ENCODE peak calls at places on chromosomes 7 and 10, in seven cellular contexts. One of them, this sample, is unnamed.

GRCh38 chr7:151425670-151426075 is 14.3 kb downstream of the CRYGN start:
- DNase-seq in head of caudate nucleus: no peak
- DNase-seq in caudate nucleus: no peak
- DNase-seq in adipocyte: peak; percentile 94
- DNase-seq in stimulated activated CD8-positive, alpha-beta memory T cell treated with anti-CD3 and anti-CD28 coated beads, Interleukin-7, amount 100 ng/mL, for 4 hours: no peak
- DNase-seq in kidney epithelial cell: no peak
- DNase-seq in NCI-H1105 treated with DMSO at 0.1 percent for 48 hours: no peak
- DNase-seq in this sample: no peak

GRCh38 chr7:12494354-12495024 is 76.0 kb upstream of the SCIN start:
- DNase-seq in caudate nucleus: no peak
- DNase-seq in NCI-H1105 treated with DMSO at 0.1 percent for 48 hours: peak; percentile 87
- DNase-seq in stimulated activated CD8-positive, alpha-beta memory T cell treated with anti-CD3 and anti-CD28 coated beads, Interleukin-7, amount 100 ng/mL, for 4 hours: no peak
- DNase-seq in adipocyte: no peak
- DNase-seq in head of caudate nucleus: no peak
- DNase-seq in kidney epithelial cell: no peak
- DNase-seq in this sample: no peak

GRCh38 chr7:100176096-100176835 is 915 bp downstream of the GPC2 start:
- DNase-seq in stimulated activated CD8-positive, alpha-beta memory T cell treated with anti-CD3 and anti-CD28 coated beads, Interleukin-7, amount 100 ng/mL, for 4 hours: no peak
- DNase-seq in caudate nucleus: no peak
- DNase-seq in NCI-H1105 treated with DMSO at 0.1 percent for 48 hours: peak; percentile 7
- DNase-seq in adipocyte: no peak
- DNase-seq in head of caudate nucleus: no peak
- DNase-seq in kidney epithelial cell: no peak
- DNase-seq in this sample: no peak

GRCh38 chr10:85598646-85599045 is 767.9 kb downstream of the GRID1 start:
- DNase-seq in caudate nucleus: no peak
- DNase-seq in stimulated activated CD8-positive, alpha-beta memory T cell treated with anti-CD3 and anti-CD28 coated beads, Interleukin-7, amount 100 ng/mL, for 4 hours: no peak
- DNase-seq in NCI-H1105 treated with DMSO at 0.1 percent for 48 hours: no peak
- DNase-seq in adipocyte: no peak
- DNase-seq in head of caudate nucleus: no peak
- DNase-seq in kidney epithelial cell: no peak
- DNase-seq in this sample: no peak

GRCh38 chr10:50322075-50322474 is 70.8 kb upstream of the ASAH2 start:
- DNase-seq in head of caudate nucleus: no peak
- DNase-seq in stimulated activated CD8-positive, alpha-beta memory T cell treated with anti-CD3 and anti-CD28 coated beads, Interleukin-7, amount 100 ng/mL, for 4 hours: no peak
- DNase-seq in caudate nucleus: no peak
- DNase-seq in kidney epithelial cell: no peak
- DNase-seq in adipocyte: no peak
- DNase-seq in NCI-H1105 treated with DMSO at 0.1 percent for 48 hours: no peak
- DNase-seq in this sample: no peak

GRCh38 chr7:157474685-157475084 is 137.9 kb downstream of the DNAJB6 start:
- DNase-seq in caudate nucleus: no peak
- DNase-seq in adipocyte: no peak
- DNase-seq in kidney epithelial cell: no peak
- DNase-seq in NCI-H1105 treated with DMSO at 0.1 percent for 48 hours: no peak
- DNase-seq in stimulated activated CD8-positive, alpha-beta memory T cell treated with anti-CD3 and anti-CD28 coated beads, Interleukin-7, amount 100 ng/mL, for 4 hours: no peak
- DNase-seq in head of caudate nucleus: no peak
- DNase-seq in this sample: no peak

GRCh38 chr10:80509403-80510161 is 28.1 kb upstream of the SH2D4B start:
- DNase-seq in caudate nucleus: no peak
- DNase-seq in kidney epithelial cell: peak; percentile 85
- DNase-seq in stimulated activated CD8-positive, alpha-beta memory T cell treated with anti-CD3 and anti-CD28 coated beads, Interleukin-7, amount 100 ng/mL, for 4 hours: no peak
- DNase-seq in NCI-H1105 treated with DMSO at 0.1 percent for 48 hours: no peak
- DNase-seq in adipocyte: peak; percentile 82
- DNase-seq in head of caudate nucleus: no peak
- DNase-seq in this sample: no peak

GRCh38 chr7:111951027-111951426 is 255.2 kb downstream of the DOCK4 start:
- DNase-seq in kidney epithelial cell: no peak
- DNase-seq in caudate nucleus: no peak
- DNase-seq in NCI-H1105 treated with DMSO at 0.1 percent for 48 hours: no peak
- DNase-seq in head of caudate nucleus: no peak
- DNase-seq in adipocyte: no peak
- DNase-seq in stimulated activated CD8-positive, alpha-beta memory T cell treated with anti-CD3 and anti-CD28 coated beads, Interleukin-7, amount 100 ng/mL, for 4 hours: no peak
- DNase-seq in this sample: no peak

GRCh38 chr7:1632916-1633785 is 36.9 kb upstream of the ELFN1 start:
- DNase-seq in kidney epithelial cell: no peak
- DNase-seq in caudate nucleus: no peak
- DNase-seq in NCI-H1105 treated with DMSO at 0.1 percent for 48 hours: no peak
- DNase-seq in head of caudate nucleus: no peak
- DNase-seq in stimulated activated CD8-positive, alpha-beta memory T cell treated with anti-CD3 and anti-CD28 coated beads, Interleukin-7, amount 100 ng/mL, for 4 hours: no peak
- DNase-seq in adipocyte: no peak
- DNase-seq in this sample: no peak

GRCh38 chr10:129344506-129344905 is 122.5 kb upstream of the MGMT start:
- DNase-seq in NCI-H1105 treated with DMSO at 0.1 percent for 48 hours: no peak
- DNase-seq in adipocyte: no peak
- DNase-seq in head of caudate nucleus: no peak
- DNase-seq in caudate nucleus: no peak
- DNase-seq in kidney epithelial cell: no peak
- DNase-seq in stimulated activated CD8-positive, alpha-beta memory T cell treated with anti-CD3 and anti-CD28 coated beads, Interleukin-7, amount 100 ng/mL, for 4 hours: no peak
- DNase-seq in this sample: no peak

GRCh38 chr7:94223375-94224084 is 171.2 kb upstream of the COL1A2 start:
- DNase-seq in caudate nucleus: no peak
- DNase-seq in adipocyte: peak; percentile 52
- DNase-seq in kidney epithelial cell: peak; percentile 12
- DNase-seq in head of caudate nucleus: no peak
- DNase-seq in stimulated activated CD8-positive, alpha-beta memory T cell treated with anti-CD3 and anti-CD28 coated beads, Interleukin-7, amount 100 ng/mL, for 4 hours: no peak
- DNase-seq in NCI-H1105 treated with DMSO at 0.1 percent for 48 hours: no peak
- DNase-seq in this sample: peak; percentile 43

GRCh38 chr7:143936087-143937009 is 1.3 kb downstream of the OR2F2 start:
- DNase-seq in caudate nucleus: peak; percentile 27
- DNase-seq in head of caudate nucleus: no peak
- DNase-seq in stimulated activated CD8-positive, alpha-beta memory T cell treated with anti-CD3 and anti-CD28 coated beads, Interleukin-7, amount 100 ng/mL, for 4 hours: no peak
- DNase-seq in adipocyte: peak; percentile 92
- DNase-seq in NCI-H1105 treated with DMSO at 0.1 percent for 48 hours: no peak
- DNase-seq in kidney epithelial cell: no peak
- DNase-seq in this sample: no peak

GRCh38 chr7:102284891-102285540 is 1.7 kb upstream of the SH2B2 start:
- DNase-seq in head of caudate nucleus: no peak
- DNase-seq in kidney epithelial cell: no peak
- DNase-seq in stimulated activated CD8-positive, alpha-beta memory T cell treated with anti-CD3 and anti-CD28 coated beads, Interleukin-7, amount 100 ng/mL, for 4 hours: no peak
- DNase-seq in adipocyte: no peak
- DNase-seq in NCI-H1105 treated with DMSO at 0.1 percent for 48 hours: no peak
- DNase-seq in caudate nucleus: no peak
- DNase-seq in this sample: no peak

GRCh38 chr7:46927131-46927810 is 654.6 kb downstream of the TNS3 start:
- DNase-seq in stimulated activated CD8-positive, alpha-beta memory T cell treated with anti-CD3 and anti-CD28 coated beads, Interleukin-7, amount 100 ng/mL, for 4 hours: no peak
- DNase-seq in NCI-H1105 treated with DMSO at 0.1 percent for 48 hours: no peak
- DNase-seq in caudate nucleus: no peak
- DNase-seq in head of caudate nucleus: no peak
- DNase-seq in adipocyte: no peak
- DNase-seq in kidney epithelial cell: no peak
- DNase-seq in this sample: no peak

GRCh38 chr10:98170249-98171117 is 36.0 kb downstream of the R3HCC1L start:
- DNase-seq in stimulated activated CD8-positive, alpha-beta memory T cell treated with anti-CD3 and anti-CD28 coated beads, Interleukin-7, amount 100 ng/mL, for 4 hours: no peak
- DNase-seq in NCI-H1105 treated with DMSO at 0.1 percent for 48 hours: peak; percentile 3
- DNase-seq in head of caudate nucleus: peak; percentile 21
- DNase-seq in caudate nucleus: no peak
- DNase-seq in adipocyte: peak; percentile 64
- DNase-seq in kidney epithelial cell: peak; percentile 16
- DNase-seq in this sample: peak; percentile 34

GRCh38 chr10:53063805-53064204 is 291.2 kb upstream of the MBL2 start:
- DNase-seq in head of caudate nucleus: no peak
- DNase-seq in stimulated activated CD8-positive, alpha-beta memory T cell treated with anti-CD3 and anti-CD28 coated beads, Interleukin-7, amount 100 ng/mL, for 4 hours: no peak
- DNase-seq in NCI-H1105 treated with DMSO at 0.1 percent for 48 hours: no peak
- DNase-seq in kidney epithelial cell: no peak
- DNase-seq in caudate nucleus: no peak
- DNase-seq in adipocyte: no peak
- DNase-seq in this sample: no peak

GRCh38 chr10:50316695-50317648 is 65.7 kb upstream of the ASAH2 start:
- DNase-seq in stimulated activated CD8-positive, alpha-beta memory T cell treated with anti-CD3 and anti-CD28 coated beads, Interleukin-7, amount 100 ng/mL, for 4 hours: no peak
- DNase-seq in head of caudate nucleus: no peak
- DNase-seq in kidney epithelial cell: no peak
- DNase-seq in NCI-H1105 treated with DMSO at 0.1 percent for 48 hours: no peak
- DNase-seq in caudate nucleus: no peak
- DNase-seq in adipocyte: peak; percentile 5
- DNase-seq in this sample: no peak

GRCh38 chr10:116809528-116810500 is 39.5 kb upstream of the ENO4 start:
- DNase-seq in stimulated activated CD8-positive, alpha-beta memory T cell treated with anti-CD3 and anti-CD28 coated beads, Interleukin-7, amount 100 ng/mL, for 4 hours: no peak
- DNase-seq in head of caudate nucleus: no peak
- DNase-seq in caudate nucleus: no peak
- DNase-seq in adipocyte: peak; percentile 13
- DNase-seq in NCI-H1105 treated with DMSO at 0.1 percent for 48 hours: peak; percentile 68
- DNase-seq in kidney epithelial cell: no peak
- DNase-seq in this sample: peak; percentile 65

GRCh38 chr10:24242562-24242961 is 33.6 kb downstream of the KIAA1217 start:
- DNase-seq in kidney epithelial cell: no peak
- DNase-seq in adipocyte: no peak
- DNase-seq in head of caudate nucleus: no peak
- DNase-seq in caudate nucleus: no peak
- DNase-seq in NCI-H1105 treated with DMSO at 0.1 percent for 48 hours: no peak
- DNase-seq in stimulated activated CD8-positive, alpha-beta memory T cell treated with anti-CD3 and anti-CD28 coated beads, Interleukin-7, amount 100 ng/mL, for 4 hours: no peak
- DNase-seq in this sample: no peak

GRCh38 chr7:155584763-155585531 is 38.6 kb upstream of the CNPY1 start:
- DNase-seq in stimulated activated CD8-positive, alpha-beta memory T cell treated with anti-CD3 and anti-CD28 coated beads, Interleukin-7, amount 100 ng/mL, for 4 hours: no peak
- DNase-seq in kidney epithelial cell: no peak
- DNase-seq in NCI-H1105 treated with DMSO at 0.1 percent for 48 hours: no peak
- DNase-seq in caudate nucleus: no peak
- DNase-seq in adipocyte: peak; percentile 69
- DNase-seq in head of caudate nucleus: no peak
- DNase-seq in this sample: no peak

GRCh38 chr10:87671416-87671815 is 11.7 kb downstream of the PAPSS2 start:
- DNase-seq in NCI-H1105 treated with DMSO at 0.1 percent for 48 hours: no peak
- DNase-seq in head of caudate nucleus: no peak
- DNase-seq in kidney epithelial cell: no peak
- DNase-seq in stimulated activated CD8-positive, alpha-beta memory T cell treated with anti-CD3 and anti-CD28 coated beads, Interleukin-7, amount 100 ng/mL, for 4 hours: no peak
- DNase-seq in adipocyte: peak; percentile 66
- DNase-seq in caudate nucleus: no peak
- DNase-seq in this sample: no peak

GRCh38 chr7:128000854-128001265 is 30.4 kb downstream of the LRRC4 start:
- DNase-seq in adipocyte: no peak
- DNase-seq in kidney epithelial cell: no peak
- DNase-seq in head of caudate nucleus: no peak
- DNase-seq in stimulated activated CD8-positive, alpha-beta memory T cell treated with anti-CD3 and anti-CD28 coated beads, Interleukin-7, amount 100 ng/mL, for 4 hours: no peak
- DNase-seq in caudate nucleus: no peak
- DNase-seq in NCI-H1105 treated with DMSO at 0.1 percent for 48 hours: no peak
- DNase-seq in this sample: no peak

GRCh38 chr7:112038353-112038752 is 167.8 kb downstream of the DOCK4 start:
- DNase-seq in caudate nucleus: no peak
- DNase-seq in head of caudate nucleus: no peak
- DNase-seq in kidney epithelial cell: no peak
- DNase-seq in stimulated activated CD8-positive, alpha-beta memory T cell treated with anti-CD3 and anti-CD28 coated beads, Interleukin-7, amount 100 ng/mL, for 4 hours: no peak
- DNase-seq in NCI-H1105 treated with DMSO at 0.1 percent for 48 hours: no peak
- DNase-seq in adipocyte: no peak
- DNase-seq in this sample: no peak

GRCh38 chr10:118698421-118698820 is 56.3 kb downstream of the CACUL1 start:
- DNase-seq in NCI-H1105 treated with DMSO at 0.1 percent for 48 hours: no peak
- DNase-seq in caudate nucleus: no peak
- DNase-seq in head of caudate nucleus: no peak
- DNase-seq in adipocyte: peak; percentile 30
- DNase-seq in kidney epithelial cell: peak; percentile 31
- DNase-seq in stimulated activated CD8-positive, alpha-beta memory T cell treated with anti-CD3 and anti-CD28 coated beads, Interleukin-7, amount 100 ng/mL, for 4 hours: peak; percentile 84
- DNase-seq in this sample: no peak

GRCh38 chr7:129188892-129189660 is 643 bp downstream of the SMO start:
- DNase-seq in head of caudate nucleus: no peak
- DNase-seq in stimulated activated CD8-positive, alpha-beta memory T cell treated with anti-CD3 and anti-CD28 coated beads, Interleukin-7, amount 100 ng/mL, for 4 hours: no peak
- DNase-seq in adipocyte: peak; percentile 71
- DNase-seq in NCI-H1105 treated with DMSO at 0.1 percent for 48 hours: peak; percentile 3
- DNase-seq in caudate nucleus: no peak
- DNase-seq in kidney epithelial cell: no peak
- DNase-seq in this sample: peak; percentile 72

GRCh38 chr7:100827330-100828226 is at the start of gene EPHB4:
- DNase-seq in kidney epithelial cell: no peak
- DNase-seq in caudate nucleus: no peak
- DNase-seq in stimulated activated CD8-positive, alpha-beta memory T cell treated with anti-CD3 and anti-CD28 coated beads, Interleukin-7, amount 100 ng/mL, for 4 hours: no peak
- DNase-seq in head of caudate nucleus: no peak
- DNase-seq in adipocyte: peak; percentile 97
- DNase-seq in NCI-H1105 treated with DMSO at 0.1 percent for 48 hours: peak; percentile 40
- DNase-seq in this sample: peak; percentile 86

GRCh38 chr7:17580141-17580540 is 281.7 kb downstream of the AHR start:
- DNase-seq in adipocyte: peak; percentile 59
- DNase-seq in caudate nucleus: no peak
- DNase-seq in stimulated activated CD8-positive, alpha-beta memory T cell treated with anti-CD3 and anti-CD28 coated beads, Interleukin-7, amount 100 ng/mL, for 4 hours: no peak
- DNase-seq in kidney epithelial cell: no peak
- DNase-seq in NCI-H1105 treated with DMSO at 0.1 percent for 48 hours: no peak
- DNase-seq in head of caudate nucleus: peak; percentile 9
- DNase-seq in this sample: no peak

GRCh38 chr7:106721816-106722785 is 61.1 kb upstream of the CCDC71L start:
- DNase-seq in caudate nucleus: no peak
- DNase-seq in NCI-H1105 treated with DMSO at 0.1 percent for 48 hours: no peak
- DNase-seq in adipocyte: no peak
- DNase-seq in stimulated activated CD8-positive, alpha-beta memory T cell treated with anti-CD3 and anti-CD28 coated beads, Interleukin-7, amount 100 ng/mL, for 4 hours: no peak
- DNase-seq in head of caudate nucleus: no peak
- DNase-seq in kidney epithelial cell: no peak
- DNase-seq in this sample: no peak

GRCh38 chr10:1100143-1100542 is 44.0 kb downstream of the WDR37 start:
- DNase-seq in adipocyte: peak; percentile 9
- DNase-seq in NCI-H1105 treated with DMSO at 0.1 percent for 48 hours: no peak
- DNase-seq in caudate nucleus: no peak
- DNase-seq in head of caudate nucleus: no peak
- DNase-seq in stimulated activated CD8-positive, alpha-beta memory T cell treated with anti-CD3 and anti-CD28 coated beads, Interleukin-7, amount 100 ng/mL, for 4 hours: no peak
- DNase-seq in kidney epithelial cell: no peak
- DNase-seq in this sample: no peak

GRCh38 chr10:72852428-72852827 is 41.1 kb upstream of the OIT3 start:
- DNase-seq in adipocyte: no peak
- DNase-seq in head of caudate nucleus: no peak
- DNase-seq in NCI-H1105 treated with DMSO at 0.1 percent for 48 hours: no peak
- DNase-seq in kidney epithelial cell: no peak
- DNase-seq in caudate nucleus: no peak
- DNase-seq in stimulated activated CD8-positive, alpha-beta memory T cell treated with anti-CD3 and anti-CD28 coated beads, Interleukin-7, amount 100 ng/mL, for 4 hours: no peak
- DNase-seq in this sample: no peak

GRCh38 chr10:33321516-33321915 is 13.0 kb downstream of the NRP1 start:
- DNase-seq in head of caudate nucleus: no peak
- DNase-seq in stimulated activated CD8-positive, alpha-beta memory T cell treated with anti-CD3 and anti-CD28 coated beads, Interleukin-7, amount 100 ng/mL, for 4 hours: no peak
- DNase-seq in kidney epithelial cell: no peak
- DNase-seq in adipocyte: peak; percentile 49
- DNase-seq in NCI-H1105 treated with DMSO at 0.1 percent for 48 hours: no peak
- DNase-seq in caudate nucleus: no peak
- DNase-seq in this sample: no peak